ENCODE peak calls at places on chromosomes 1 and 21, in ten cellular contexts. N, V, K, L, O, S, C, R, B and X are unnamed samples. For H3K4me1, the result is how much of the 10 kb centered on the place peaks cover.

GRCh38 chr1:37513795-37514349 is 694 bp downstream of the MEAF6 start:
- DNase-seq in N (peak), V (peak), K (no peak), L (peak), O (peak), S (peak), C (no peak), R (peak), B (peak), X (peak)

GRCh38 chr1:225137981-225138380 is 208.5 kb downstream of the DNAH14 start:
- DNase-seq in N (no peak), V (no peak), K (no peak), L (no peak), O (no peak), S (no peak), C (no peak), R (no peak), B (no peak), X (no peak)

GRCh38 chr1:8095584-8095983 is 69.5 kb upstream of the ERRFI1 start:
- DNase-seq in N (no peak), V (no peak), K (no peak), L (no peak), O (no peak), S (no peak), C (no peak), R (no peak), B (no peak), X (no peak)

GRCh38 chr21:29246614-29247013 is 52.1 kb upstream of the BACH1 start:
- DNase-seq in N (no peak), V (no peak), K (no peak), L (no peak), O (no peak), S (no peak), C (no peak), R (no peak), B (no peak), X (no peak)

GRCh38 chr1:82625562-82625961 is 824.8 kb downstream of the ADGRL2 start:
- DNase-seq in N (no peak), V (no peak), K (no peak), L (no peak), O (no peak), S (no peak), C (no peak), R (no peak), B (no peak), X (no peak)

GRCh38 chr1:230754831-230755230 is 7.6 kb downstream of the CAPN9 start:
- DNase-seq in N (peak), V (peak), K (no peak), L (no peak), O (peak), S (no peak), C (peak), R (peak), B (no peak), X (no peak)

GRCh38 chr1:160748182-160748876 is 9.3 kb downstream of the SLAMF7 start:
- DNase-seq in N (no peak), V (peak), K (no peak), L (no peak), O (peak), S (no peak), C (no peak), R (no peak), B (no peak), X (no peak)

GRCh38 chr1:204684551-204685235 is 845 bp downstream of the LRRN2 start:
- DNase-seq in N (peak), V (peak), K (no peak), L (no peak), O (peak), S (no peak), C (no peak), R (no peak), B (no peak), X (peak)

GRCh38 chr1:116168277-116169032 is 57.3 kb downstream of the MAB21L3 start:
- DNase-seq in N (peak), V (peak), K (no peak), L (peak), O (peak), S (peak), C (peak), R (peak), B (peak), X (peak)

GRCh38 chr1:79657916-79658662 is 651.6 kb upstream of the ADGRL4 start:
- DNase-seq in N (no peak), V (no peak), K (no peak), L (no peak), O (peak), S (no peak), C (no peak), R (no peak), B (no peak), X (no peak)

GRCh38 chr1:228736844-228737415 is 1.7 kb downstream of the RHOU start:
- DNase-seq in N (no peak), V (no peak), K (no peak), L (no peak), O (no peak), S (no peak), C (no peak), R (no peak), B (no peak), X (no peak)

GRCh38 chr1:24385160-24385939 is 28.2 kb downstream of the STPG1 start:
- DNase-seq in N (no peak), V (peak), K (no peak), L (peak), O (peak), S (no peak), C (no peak), R (no peak), B (no peak), X (no peak)

GRCh38 chr21:15221799-15222386 is 157.1 kb upstream of the NRIP1 start:
- DNase-seq in N (no peak), V (peak), K (peak), L (no peak), O (peak), S (no peak), C (peak), R (no peak), B (no peak), X (no peak)

GRCh38 chr1:163875214-163875926 is 553.6 kb downstream of the NUF2 start:
- DNase-seq in N (no peak), V (peak), K (no peak), L (peak), O (peak), S (no peak), C (peak), R (no peak), B (no peak), X (no peak)

GRCh38 chr1:118928739-118929554 is 59.2 kb downstream of the TBX15 start:
- DNase-seq in N (peak), V (peak), K (no peak), L (no peak), O (peak), S (no peak), C (no peak), R (no peak), B (no peak), X (no peak)

GRCh38 chr1:221230605-221231004 is 351.4 kb downstream of the HLX start:
- DNase-seq in N (no peak), V (peak), K (no peak), L (no peak), O (no peak), S (no peak), C (no peak), R (no peak), B (no peak), X (no peak)

GRCh38 chr1:156895408-156895874 is 1.9 kb downstream of the PEAR1 start:
- DNase-seq in N (no peak), V (no peak), K (no peak), L (no peak), O (peak), S (no peak), C (no peak), R (no peak), B (no peak), X (no peak)

GRCh38 chr1:37718901-37719571 is 26.7 kb downstream of the CDCA8 start:
- DNase-seq in N (no peak), V (no peak), K (no peak), L (no peak), O (no peak), S (no peak), C (no peak), R (no peak), B (no peak), X (no peak)

GRCh38 chr1:218494449-218494852 is 149.3 kb downstream of the TGFB2 start:
- DNase-seq in N (no peak), V (no peak), K (no peak), L (no peak), O (no peak), S (no peak), C (no peak), R (no peak), B (no peak), X (no peak)

GRCh38 chr1:24329797-24330543 is 10.8 kb downstream of the GRHL3 start:
- DNase-seq in N (no peak), V (peak), K (no peak), L (no peak), O (peak), S (no peak), C (no peak), R (no peak), B (no peak), X (no peak)

GRCh38 chr1:1240822-1241587 is 5.5 kb downstream of the C1QTNF12 start:
- DNase-seq in N (no peak), V (no peak), K (no peak), L (no peak), O (peak), S (no peak), C (no peak), R (peak), B (no peak), X (no peak)

GRCh38 chr1:6022193-6022592 is 23.5 kb upstream of the KCNAB2 start:
- DNase-seq in N (no peak), V (no peak), K (no peak), L (no peak), O (no peak), S (no peak), C (no peak), R (no peak), B (no peak), X (no peak)

GRCh38 chr1:164774413-164774812 is 215.4 kb downstream of the PBX1 start:
- DNase-seq in N (no peak), V (no peak), K (no peak), L (no peak), O (no peak), S (no peak), C (no peak), R (no peak), B (no peak), X (no peak)

GRCh38 chr1:226403522-226404034 is 4.3 kb downstream of the PARP1 start:
- DNase-seq in N (no peak), V (peak), K (no peak), L (no peak), O (peak), S (no peak), C (no peak), R (no peak), B (no peak), X (no peak)

GRCh38 chr1:54519709-54520108 is 28.3 kb upstream of the ACOT11 start:
- DNase-seq in N (no peak), V (no peak), K (no peak), L (no peak), O (no peak), S (no peak), C (no peak), R (no peak), B (no peak), X (no peak)

GRCh38 chr1:243850013-243850367 is at the start of gene AKT3:
- DNase-seq in N (no peak), V (no peak), K (peak), L (no peak), O (peak), S (no peak), C (no peak), R (peak), B (peak), X (no peak)

GRCh38 chr1:3336641-3337621 is 117.5 kb upstream of the ARHGEF16 start:
- DNase-seq in N (peak), V (no peak), K (no peak), L (no peak), O (no peak), S (no peak), C (no peak), R (no peak), B (no peak), X (no peak)

GRCh38 chr1:179599623-179600249 is 8.1 kb downstream of the TDRD5 start:
- DNase-seq in N (peak), V (peak), K (no peak), L (no peak), O (peak), S (no peak), C (no peak), R (no peak), B (no peak), X (no peak)

GRCh38 chr1:180468311-180468710 is 34.1 kb downstream of the ACBD6 start:
- DNase-seq in N (no peak), V (no peak), K (no peak), L (no peak), O (no peak), S (no peak), C (no peak), R (no peak), B (no peak), X (no peak)

GRCh38 chr1:5959667-5960230 is 32.5 kb downstream of the NPHP4 start:
- DNase-seq in N (no peak), V (no peak), K (no peak), L (no peak), O (no peak), S (no peak), C (no peak), R (no peak), B (no peak), X (no peak)

GRCh38 chr1:227174136-227174535 is 144.2 kb downstream of the CDC42BPA start:
- DNase-seq in N (no peak), V (peak), K (no peak), L (no peak), O (peak), S (no peak), C (no peak), R (no peak), B (no peak), X (no peak)

GRCh38 chr1:29990304-29990703 is 733.1 kb downstream of the MATN1 start:
- DNase-seq in N (no peak), V (no peak), K (no peak), L (no peak), O (no peak), S (no peak), C (no peak), R (no peak), B (no peak), X (no peak)
- H3K4me1 ChIP-seq in N (under half), V (under half), K (under half), L (under half), O (under half), S (under half), C (under half), R (under half), B (under half), X (under half)

DNA sequence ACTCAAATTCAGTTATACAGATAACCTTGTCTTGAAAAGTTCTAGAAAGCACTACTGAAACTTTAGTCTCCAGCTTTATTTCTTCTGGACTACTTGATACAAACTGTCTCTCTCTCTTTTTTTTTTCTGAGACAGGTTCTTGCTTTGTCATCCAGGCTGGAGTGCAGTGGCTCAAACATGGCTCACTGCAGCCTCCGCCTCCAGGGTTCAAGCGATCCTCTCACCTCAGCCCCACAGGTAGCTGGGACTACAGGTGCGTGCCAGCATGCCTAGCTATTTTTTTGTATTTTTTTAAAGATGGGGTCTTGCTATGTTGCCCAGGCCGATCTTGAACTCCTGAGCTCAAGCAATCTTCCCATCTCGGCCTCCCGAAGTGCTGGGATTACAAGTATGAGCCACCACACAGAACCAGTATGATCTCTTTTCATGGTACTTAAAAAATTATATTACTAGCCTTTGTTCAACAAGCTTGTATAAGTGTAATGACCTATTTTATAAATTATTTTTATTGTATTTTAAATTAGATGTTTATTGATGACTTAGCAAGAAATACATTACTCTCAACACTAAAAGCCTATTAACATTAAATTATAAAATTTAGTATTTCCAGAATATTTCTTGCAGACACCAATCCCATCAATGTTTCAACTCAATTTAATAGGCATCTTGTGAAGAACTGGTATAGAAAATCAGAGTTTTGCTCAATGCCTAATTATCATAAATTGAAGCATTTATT is 36.1 kb upstream of the MTF2 start:
- DNase-seq in N (no peak), V (no peak), K (no peak), L (no peak), O (no peak), S (no peak), C (no peak), R (no peak), B (no peak), X (no peak)
- H3K27ac ChIP-seq in N (no peak), V (no peak), K (no peak), L (no peak), O (no peak), S (peak), C (no peak), R (peak), B (no peak), X (no peak)

DNA sequence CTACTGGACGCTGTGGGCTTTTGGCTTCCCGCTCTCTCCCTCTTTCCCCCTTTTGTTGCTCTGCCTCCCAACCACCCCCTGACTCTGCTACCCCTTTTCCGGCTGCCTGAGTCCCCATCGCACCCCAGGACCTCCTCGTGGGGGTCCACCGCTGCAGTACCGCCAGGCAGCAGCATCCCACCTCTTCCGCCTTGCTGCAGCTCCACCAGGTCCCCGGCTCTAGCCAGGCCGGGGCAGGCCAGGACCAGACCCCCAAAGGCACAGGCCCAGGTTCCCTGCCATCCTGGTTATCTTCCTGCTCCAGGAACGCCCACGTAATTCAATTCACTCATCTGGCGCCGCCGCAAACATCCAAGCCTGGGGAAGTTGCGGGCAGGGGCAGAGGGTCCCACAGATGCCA is 139.8 kb downstream of the LIPI start:
- DNase-seq in N (no peak), V (no peak), K (no peak), L (peak), O (no peak), S (no peak), C (no peak), R (no peak), B (no peak), X (no peak)
- H3K4me1 ChIP-seq in N (under half), V (under half), K (under half), L (under half), O (under half), S (under half), C (under half), R (under half), B (under half), X (under half)

DNA sequence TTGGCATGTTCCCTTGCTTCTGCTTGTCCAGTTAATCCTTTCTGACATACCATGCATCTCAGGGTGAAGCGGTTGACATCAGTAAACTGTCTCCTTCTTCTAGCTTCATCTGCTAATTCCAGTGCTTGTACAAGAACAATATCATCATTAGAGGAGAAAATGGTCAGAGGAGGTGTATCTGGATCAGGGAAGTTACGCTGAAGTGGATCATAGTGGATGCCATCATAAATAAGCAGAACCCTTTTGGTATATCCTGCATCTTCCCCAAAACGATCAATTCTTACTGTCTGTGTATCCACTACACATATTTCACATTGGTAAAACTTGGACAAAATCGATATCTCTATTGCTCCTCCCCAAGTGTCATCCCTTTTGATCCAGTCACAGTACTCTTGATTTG is 2.0 kb downstream of the YOD1 start:
- DNase-seq in N (no peak), V (no peak), K (no peak), L (no peak), O (no peak), S (no peak), C (no peak), R (no peak), B (no peak), X (no peak)
- H3K27ac ChIP-seq in N (no peak), V (no peak), K (no peak), L (no peak), O (no peak), S (no peak), C (no peak), R (peak), B (no peak), X (no peak)